ENCODE peak calls at places on chromosome X, in ten cellular contexts. P, C, J, O, K, M, Y, L, E and B are unnamed samples.

GRCh38 chrX:70554081-70554480 is 109.4 kb downstream of the DLG3 start:
- DNase-seq in Y (no peak), K (peak), P (peak), J (peak), M (no peak), C (peak), E (peak), O (no peak), L (no peak), B (no peak)

GRCh38 chrX:49059209-49060191 is 701 bp downstream of the CCDC120 start:
- DNase-seq in O (no peak), J (no peak), L (no peak), P (no peak), M (no peak), Y (no peak), E (no peak), C (no peak), K (no peak), B (no peak)

GRCh38 chrX:72255445-72255844 is 16.6 kb upstream of the ERCC6L start:
- DNase-seq in M (no peak), L (no peak), Y (peak), E (no peak), O (no peak), C (no peak), K (no peak), P (no peak), J (no peak), B (no peak)

GRCh38 chrX:151776113-151776790 is 41.7 kb downstream of the CNGA2 start:
- DNase-seq in M (no peak), O (no peak), J (peak), P (peak), K (no peak), C (no peak), E (no peak), Y (no peak), L (no peak), B (no peak)

GRCh38 chrX:16628954-16629595 is 20.9 kb upstream of the S100G start:
- DNase-seq in O (no peak), J (no peak), E (no peak), K (no peak), C (no peak), P (no peak), M (no peak), Y (no peak), L (no peak), B (no peak)

GRCh38 chrX:52425710-52426245 is 57.0 kb downstream of the XAGE2 start:
- DNase-seq in C (peak), O (no peak), L (no peak), K (peak), M (no peak), Y (no peak), P (peak), E (no peak), J (peak), B (no peak)

GRCh38 chrX:80229626-80230025 is 190.6 kb upstream of the TENT5D start:
- DNase-seq in P (no peak), E (no peak), K (no peak), M (no peak), J (no peak), L (no peak), O (no peak), C (no peak), Y (no peak), B (no peak)

GRCh38 chrX:11757729-11758399 is at the start of gene MSL3:
- DNase-seq in M (no peak), L (peak), Y (peak), O (peak), C (peak), E (peak), J (peak), K (peak), P (peak), B (peak)

GRCh38 chrX:23952401-23952800 is 44.6 kb downstream of the CXorf58 start:
- DNase-seq in E (no peak), M (no peak), C (no peak), K (no peak), L (no peak), J (no peak), P (no peak), O (no peak), Y (no peak), B (no peak)

GRCh38 chrX:149021164-149021563 is 483.9 kb downstream of the IDS start:
- DNase-seq in Y (no peak), J (no peak), E (no peak), O (no peak), P (no peak), M (no peak), L (no peak), K (no peak), C (no peak), B (no peak)

GRCh38 chrX:155819966-155820491 is 61.1 kb upstream of the VAMP7 start:
- DNase-seq in M (peak), P (peak), K (peak), O (peak), Y (peak), C (peak), E (peak), L (peak), J (peak), B (peak)

GRCh38 chrX:118039591-118039990 is 77.0 kb downstream of the KLHL13 start:
- DNase-seq in O (no peak), C (no peak), Y (no peak), J (no peak), P (no peak), E (no peak), K (no peak), L (no peak), M (no peak), B (no peak)

GRCh38 chrX:29890004-29890403 is 325.4 kb upstream of the MAGEB2 start:
- DNase-seq in J (no peak), P (peak), O (no peak), Y (no peak), K (peak), L (no peak), M (no peak), E (no peak), C (no peak), B (no peak)

GRCh38 chrX:15471016-15471415 is 22.1 kb downstream of the PIR start:
- DNase-seq in M (peak), P (peak), K (peak), J (peak), E (peak), C (peak), O (peak), Y (peak), L (peak), B (peak)

GRCh38 chrX:13699183-13699826 is 10.4 kb downstream of the RAB9A start:
- DNase-seq in J (peak), O (no peak), Y (no peak), K (peak), E (no peak), M (no peak), C (peak), P (peak), L (no peak), B (no peak)

GRCh38 chrX:32483534-32484136 is 727.7 kb downstream of the DMD start:
- DNase-seq in M (no peak), K (no peak), P (peak), L (no peak), E (peak), Y (no peak), J (no peak), O (no peak), C (no peak), B (peak)

GRCh38 chrX:136477026-136477425 is 10.7 kb upstream of the BRS3 start:
- DNase-seq in M (no peak), Y (no peak), O (no peak), J (no peak), K (no peak), E (no peak), P (no peak), L (no peak), C (no peak), B (no peak)